ENCODE peak calls at places on chromosomes 3 and 15, in eight cellular contexts. E, T, X, F, P, O, D and K are unnamed samples.

GRCh38 chr15:75713338-75713895 is 769 bp upstream of the CSPG4 start:
- DNase-seq in X (no peak), O (no peak), D (peak), P (no peak), E (no peak), T (peak), F (peak), K (no peak)

GRCh38 chr3:25557641-25558040 is 107.1 kb downstream of the TOP2B start:
- DNase-seq in D (no peak), T (no peak), X (no peak), F (peak), P (no peak), E (no peak), O (no peak), K (no peak)

GRCh38 chr3:171028779-171029232 is 2.3 kb upstream of the SLC2A2 start:
- DNase-seq in F (peak), D (no peak), O (no peak), E (no peak), X (no peak), T (no peak), P (peak), K (no peak)

GRCh38 chr3:11306815-11307589 is 34.8 kb downstream of the ATG7 start:
- DNase-seq in O (no peak), X (no peak), D (no peak), T (peak), F (peak), P (peak), E (no peak), K (no peak)

GRCh38 chr15:26967719-26968269 is 3.2 kb upstream of the GABRG3 start:
- DNase-seq in D (peak), X (no peak), T (no peak), F (no peak), E (no peak), O (no peak), P (no peak), K (no peak)

GRCh38 chr3:70849911-70850699 is 537.7 kb upstream of the MDFIC2 start:
- DNase-seq in E (no peak), O (no peak), P (peak), T (peak), F (peak), D (no peak), X (peak), K (no peak)

GRCh38 chr3:15959434-15959811 is 161.6 kb upstream of the ANKRD28 start:
- DNase-seq in F (no peak), E (no peak), T (no peak), X (no peak), D (no peak), P (no peak), O (no peak), K (no peak)

GRCh38 chr3:126998728-126999127 is 15.8 kb downstream of the PLXNA1 start:
- DNase-seq in D (no peak), F (no peak), E (no peak), X (peak), P (no peak), O (no peak), T (no peak), K (no peak)

GRCh38 chr3:137509354-137510045 is 254.6 kb upstream of the SOX14 start:
- DNase-seq in E (no peak), O (no peak), P (no peak), F (no peak), T (no peak), D (peak), X (no peak), K (peak)

GRCh38 chr3:137519602-137520001 is 244.5 kb upstream of the SOX14 start:
- DNase-seq in F (no peak), D (no peak), T (no peak), E (no peak), P (no peak), O (no peak), X (no peak), K (no peak)

GRCh38 chr3:137511655-137512054 is 252.5 kb upstream of the SOX14 start:
- DNase-seq in T (no peak), P (no peak), X (no peak), D (no peak), E (no peak), O (no peak), F (no peak), K (no peak)

DNA sequence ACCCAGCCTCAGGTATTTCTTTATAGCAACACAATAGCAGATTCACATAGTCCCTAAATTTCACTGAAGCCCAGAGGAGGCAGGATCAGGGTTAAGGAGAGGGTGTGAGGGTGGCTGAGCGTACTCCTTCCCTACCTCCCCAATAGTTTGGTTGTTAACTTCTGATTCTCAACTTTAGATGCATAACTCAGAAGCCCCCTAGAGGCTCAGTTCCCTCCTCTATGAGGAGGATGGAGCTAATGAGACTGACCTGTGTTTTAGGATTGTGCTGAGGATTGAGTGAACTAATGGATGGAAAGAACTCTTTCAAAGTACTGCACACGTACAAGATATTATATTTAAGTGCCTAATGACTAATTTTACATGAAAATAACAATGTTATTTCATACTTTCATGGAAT is 249.3 kb upstream of the SOX14 start:
- DNase-seq in X (no peak), E (no peak), O (no peak), D (no peak), F (no peak), P (no peak), T (no peak), K (no peak)
- TF ChIP-seq CTCF in X (no peak), E (no peak), O (no peak), D (peak), F (no peak), P (no peak), T (no peak), K (no peak)

DNA sequence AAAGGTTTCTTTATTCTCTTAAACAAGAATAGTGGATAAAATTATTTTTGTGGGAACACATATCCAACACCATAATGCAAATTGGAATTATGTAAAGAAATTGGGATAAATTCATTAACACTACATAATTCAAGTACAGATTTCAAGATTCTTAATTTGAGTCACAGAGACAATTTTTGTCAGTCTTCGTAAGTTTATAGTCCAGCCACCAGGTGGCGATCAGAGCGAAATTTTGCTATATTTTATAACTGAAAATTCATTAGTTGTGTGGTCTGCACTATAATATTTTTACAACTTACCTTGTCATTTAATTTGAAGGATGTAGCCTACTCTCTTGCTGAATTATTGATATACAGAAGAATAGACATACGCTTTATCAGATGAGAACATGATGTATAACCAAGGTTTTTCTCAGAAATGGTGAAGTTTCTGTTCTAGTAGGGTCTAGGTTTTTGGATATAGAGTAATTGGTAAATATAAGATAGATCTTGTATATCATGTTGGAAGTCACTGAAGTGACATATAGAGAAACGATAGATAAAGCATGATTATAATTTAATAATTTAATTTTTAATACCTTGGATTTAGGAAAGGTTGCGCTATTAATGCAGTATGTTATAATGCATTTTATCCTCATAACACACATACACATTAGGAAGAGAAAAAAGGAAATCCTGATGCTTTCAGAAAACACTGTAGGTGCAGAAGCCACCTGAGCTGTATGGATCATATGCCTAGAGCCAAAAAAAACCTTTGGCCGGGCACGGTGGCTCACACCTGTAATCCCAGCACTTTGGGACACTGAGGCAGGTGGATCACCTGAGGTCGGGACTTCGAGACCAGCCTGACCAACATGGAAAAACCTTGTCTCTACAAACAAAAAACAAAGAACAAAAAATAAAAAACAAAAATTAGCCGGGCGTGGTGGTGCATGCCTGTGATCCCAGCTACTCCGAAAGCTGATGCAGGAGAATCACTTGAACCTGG is 31.7 kb downstream of the PLSCR4 start:
- DNase-seq in O (no peak), F (peak), X (peak), E (no peak), P (peak), D (no peak), T (peak), K (no peak)
- TF ChIP-seq CTCF in O (peak), F (peak), X (peak), E (peak), P (peak), D (peak), T (peak), K (peak)

GRCh38 chr3:71990545-71990944 is 205.6 kb upstream of the PROK2 start:
- DNase-seq in F (no peak), P (no peak), E (no peak), T (no peak), X (no peak), D (no peak), O (no peak), K (no peak)

GRCh38 chr3:71984843-71985594 is 200.1 kb upstream of the PROK2 start:
- DNase-seq in X (no peak), T (no peak), O (no peak), P (no peak), F (no peak), D (no peak), E (no peak), K (no peak)

GRCh38 chr3:71989165-71989564 is 204.2 kb upstream of the PROK2 start:
- DNase-seq in F (peak), X (no peak), E (no peak), P (peak), T (no peak), D (no peak), O (no peak), K (no peak)

GRCh38 chr3:71987828-71988227 is 202.9 kb upstream of the PROK2 start:
- DNase-seq in O (no peak), E (no peak), D (no peak), T (no peak), F (no peak), X (no peak), P (no peak), K (no peak)

DNA sequence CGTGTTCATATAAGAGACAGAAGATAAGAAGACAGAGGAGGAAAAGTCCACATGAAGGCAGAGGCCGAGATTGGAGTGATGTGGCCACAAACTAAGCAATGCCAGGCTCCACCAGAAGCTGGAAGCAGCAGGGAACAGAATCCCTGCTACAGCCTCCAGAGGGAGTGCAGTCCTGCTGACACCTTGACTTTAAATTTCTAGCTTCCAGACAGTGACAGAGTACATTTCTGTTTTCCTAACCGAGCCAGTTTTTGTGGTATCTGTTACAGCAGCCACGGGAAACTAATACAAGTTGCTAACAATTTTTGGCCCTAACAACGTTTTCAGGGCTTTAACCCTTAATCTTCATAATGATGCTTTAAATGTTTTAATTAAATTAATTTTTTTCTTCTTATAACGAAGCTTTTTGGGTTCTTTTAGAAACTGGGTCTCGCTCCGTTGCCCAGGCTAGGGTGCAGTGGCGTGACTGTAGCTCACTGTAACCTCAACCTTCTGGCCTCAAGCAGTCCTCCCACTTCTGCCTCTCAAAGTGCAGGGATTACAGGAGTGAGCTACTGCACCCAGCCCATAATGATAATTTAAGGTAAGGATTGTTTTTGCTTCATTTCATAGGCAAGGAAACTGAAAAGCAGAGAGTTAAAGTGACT is 202.3 kb upstream of the PROK2 start:
- DNase-seq in E (no peak), O (no peak), P (peak), D (peak), X (no peak), F (peak), T (no peak), K (no peak)
- TF ChIP-seq CTCF in E (peak), O (peak), P (peak), D (peak), X (no peak), F (peak), T (no peak), K (peak)

GRCh38 chr3:56988874-56989433 is 71.5 kb upstream of the SPATA12 start:
- DNase-seq in P (peak), T (peak), E (no peak), O (peak), F (peak), X (peak), D (peak), K (no peak)
- TF ChIP-seq CTCF in P (peak), T (peak), E (peak), O (peak), F (peak), X (peak), D (peak), K (peak)

GRCh38 chr15:92749172-92749571 is 93.6 kb upstream of the FAM174B start:
- DNase-seq in D (no peak), F (no peak), O (no peak), T (no peak), P (no peak), E (no peak), X (no peak), K (no peak)

GRCh38 chr15:92751528-92751927 is 96.0 kb upstream of the FAM174B start:
- DNase-seq in P (no peak), E (no peak), D (no peak), F (no peak), T (no peak), X (no peak), O (no peak), K (no peak)

GRCh38 chr15:92745845-92746271 is 90.3 kb upstream of the FAM174B start:
- DNase-seq in F (no peak), D (no peak), O (no peak), X (no peak), P (no peak), E (no peak), T (no peak), K (no peak)

DNA sequence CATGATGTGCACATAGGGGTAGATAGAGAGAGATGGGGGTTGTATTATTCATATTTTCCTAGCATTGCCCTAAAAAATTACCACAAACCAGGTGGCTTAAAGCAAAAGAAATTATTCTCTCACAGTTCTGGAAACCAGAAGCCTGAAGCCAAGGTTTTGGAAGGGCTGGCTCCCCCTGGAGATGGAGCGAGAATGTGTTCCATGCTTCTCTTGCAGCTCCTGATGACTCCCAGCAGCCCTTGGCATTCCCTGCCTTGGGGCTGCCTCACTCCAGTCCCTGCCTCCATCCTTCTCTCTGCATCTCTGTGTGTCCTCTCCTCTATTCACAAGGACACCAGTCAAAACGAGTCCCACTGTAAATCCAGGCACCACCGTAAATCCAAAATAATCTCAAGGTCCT is 91.5 kb upstream of the FAM174B start:
- DNase-seq in E (no peak), F (no peak), T (no peak), D (peak), P (no peak), O (no peak), X (no peak), K (no peak)
- TF ChIP-seq CTCF in E (no peak), F (no peak), T (no peak), D (peak), P (no peak), O (no peak), X (no peak), K (no peak)

DNA sequence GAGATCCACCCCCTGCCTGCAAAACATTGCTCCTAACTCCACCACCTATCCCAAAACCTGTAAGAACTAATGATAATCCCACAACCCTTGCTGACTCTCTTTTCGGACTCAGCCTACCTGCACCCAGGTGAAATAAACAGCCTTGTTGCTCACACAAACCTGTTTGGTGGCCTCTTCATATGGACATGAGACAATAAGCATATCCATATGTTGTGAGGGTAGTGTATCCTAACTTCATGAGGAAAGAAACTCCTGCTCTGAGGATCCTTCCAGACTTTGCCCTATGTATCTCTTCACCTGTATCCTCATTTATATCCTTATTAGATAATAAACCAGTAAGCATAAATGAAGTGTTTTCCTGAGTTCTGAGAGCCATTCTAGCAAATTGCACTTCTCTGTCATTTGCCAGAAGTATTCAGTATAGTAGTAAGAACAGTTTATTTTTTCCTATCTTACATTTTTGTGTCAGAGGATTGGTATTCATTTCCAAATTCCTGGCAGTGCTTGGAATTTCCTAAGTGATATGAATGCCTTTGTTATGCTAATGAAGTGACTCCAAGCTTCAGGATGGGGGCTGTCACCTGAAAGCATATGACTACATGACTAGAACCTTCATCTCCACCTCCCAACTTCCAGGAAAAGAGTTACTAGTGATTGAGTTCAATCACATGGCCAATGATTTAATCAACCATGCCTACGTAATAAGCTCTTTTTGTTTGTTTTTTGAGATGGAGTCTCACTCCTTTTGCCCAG is 30.2 kb downstream of the TTBK2 start:
- DNase-seq in D (peak), P (peak), F (peak), E (no peak), O (no peak), T (no peak), X (no peak), K (no peak)
- TF ChIP-seq CTCF in D (no peak), P (no peak), F (no peak), E (no peak), O (no peak), T (no peak), X (no peak), K (no peak)

GRCh38 chr3:49657208-49657915 is 16.8 kb upstream of the APEH start:
- DNase-seq in X (no peak), O (no peak), E (no peak), P (no peak), T (no peak), D (no peak), F (no peak), K (no peak)

GRCh38 chr3:49654176-49654825 is 19.9 kb upstream of the APEH start:
- DNase-seq in T (no peak), X (no peak), F (no peak), O (no peak), E (no peak), P (no peak), D (no peak), K (no peak)

GRCh38 chr3:49655731-49656285 is 18.3 kb upstream of the APEH start:
- DNase-seq in D (no peak), T (no peak), O (no peak), E (no peak), P (no peak), X (no peak), F (no peak), K (no peak)

GRCh38 chr3:49654955-49655556 is 19.1 kb upstream of the APEH start:
- DNase-seq in T (no peak), F (no peak), E (no peak), O (no peak), P (no peak), X (no peak), D (no peak), K (no peak)

DNA sequence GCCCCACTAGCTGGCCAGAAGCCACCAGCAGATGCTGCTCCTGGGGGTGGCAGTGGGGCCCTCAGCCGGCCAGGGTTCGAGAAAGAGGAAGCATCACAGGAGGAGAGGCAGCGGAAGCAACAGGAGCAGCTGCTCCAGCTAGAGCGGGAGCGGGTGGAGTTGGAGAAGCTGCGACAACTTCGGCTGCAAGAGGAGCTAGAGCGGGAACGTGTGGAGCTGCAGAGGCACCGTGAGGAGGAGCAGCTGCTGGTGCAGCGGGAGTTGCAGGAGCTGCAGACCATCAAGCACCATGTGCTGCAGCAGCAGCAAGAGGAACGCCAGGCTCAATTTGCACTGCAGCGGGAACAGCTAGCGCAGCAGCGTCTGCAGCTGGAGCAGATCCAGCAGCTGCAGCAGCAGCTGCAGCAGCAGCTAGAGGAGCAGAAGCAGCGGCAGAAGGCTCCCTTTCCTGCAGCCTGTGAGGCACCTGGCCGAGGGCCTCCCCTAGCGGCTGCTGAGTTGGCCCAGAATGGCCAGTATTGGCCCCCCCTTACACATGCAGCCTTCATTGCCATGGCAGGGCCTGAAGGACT is 17.5 kb upstream of the APEH start:
- DNase-seq in O (no peak), E (no peak), D (no peak), P (no peak), F (no peak), T (no peak), X (no peak), K (no peak)
- TF ChIP-seq CTCF in O (no peak), E (no peak), D (peak), P (peak), F (peak), T (no peak), X (no peak), K (peak)